ENCODE peak calls at places on chromosome 3, in ten cellular contexts. L is lower lobe of right lung, P is right lobe of liver, H is neural progenitor cell, C is fibroblast of lung, G is heart left ventricle, D is transverse colon, F is ovary, S is caudate nucleus, Y is upper lobe of right lung. B is an unnamed sample.

GRCh38 chr3:51306093-51306492 is 79.0 kb upstream of the MANF start:
- DNase-seq in H (no peak), G (no peak), Y (no peak), L (no peak), D (no peak), P (no peak), C (no peak), S (no peak), F (no peak), B (no peak)

GRCh38 chr3:69815959-69816358 is 76.7 kb downstream of the MITF start:
- DNase-seq in S (no peak), L (no peak), P (no peak), C (no peak), H (no peak), Y (no peak), G (no peak), D (no peak), F (no peak), B (no peak)

GRCh38 chr3:58994746-58995330 is 55.0 kb downstream of the CFAP20DC start:
- DNase-seq in L (no peak), S (no peak), G (no peak), C (peak; percentile 60), Y (no peak), P (peak; percentile 56), D (peak; percentile 18), F (no peak), H (peak; percentile 73), B (no peak)

GRCh38 chr3:124935264-124935663 is 713 bp upstream of the MUC13 start:
- DNase-seq in Y (no peak), P (no peak), F (no peak), S (no peak), H (no peak), C (no peak), G (no peak), L (no peak), D (no peak), B (no peak)

GRCh38 chr3:99866167-99866810 is 48.6 kb downstream of the CMSS1 start:
- DNase-seq in D (no peak), L (no peak), S (no peak), Y (no peak), H (no peak), P (no peak), F (no peak), G (no peak), C (peak; percentile 91), B (no peak)

GRCh38 chr3:55491296-55491816 is 4.2 kb upstream of the WNT5A start:
- DNase-seq in S (no peak), Y (no peak), H (no peak), L (no peak), D (peak; percentile 43), F (peak; percentile 50), P (no peak), G (no peak), C (peak; percentile 97), B (no peak)

GRCh38 chr3:53796161-53796560 is 50.1 kb downstream of the CHDH start:
- DNase-seq in P (no peak), G (peak; percentile 78), D (peak; percentile 31), L (no peak), H (peak; percentile 21), S (peak; percentile 13), Y (peak; percentile 65), C (no peak), F (no peak), B (no peak)

GRCh38 chr3:196868297-196868661 is 559 bp downstream of the SENP5 start:
- DNase-seq in P (peak; percentile 50), Y (no peak), H (peak; percentile 60), L (peak; percentile 52), S (peak; percentile 34), C (peak; percentile 32), F (no peak), D (peak; percentile 17), G (peak; percentile 30), B (peak; percentile 18)

GRCh38 chr3:43539321-43539720 is 82.5 kb downstream of the ANO10 start:
- DNase-seq in P (no peak), L (no peak), F (no peak), C (no peak), S (no peak), Y (no peak), H (no peak), D (no peak), G (no peak), B (no peak)

GRCh38 chr3:136114421-136114820 is 81.7 kb downstream of the MSL2 start:
- DNase-seq in G (no peak), P (no peak), D (no peak), H (no peak), F (no peak), C (peak; percentile 78), S (no peak), L (peak; percentile 60), Y (no peak), B (no peak)

GRCh38 chr3:97102641-97103040 is 288.2 kb downstream of the EPHA6 start:
- DNase-seq in P (no peak), C (peak; percentile 1), D (no peak), G (no peak), F (no peak), S (no peak), H (no peak), L (no peak), Y (no peak), B (no peak)

GRCh38 chr3:60081381-60082095 is 1031.7 kb upstream of the CFAP20DC start:
- DNase-seq in S (no peak), D (no peak), L (no peak), C (no peak), G (no peak), F (no peak), Y (no peak), P (no peak), H (no peak), B (no peak)

GRCh38 chr3:9405756-9406155 is 8.3 kb downstream of the SETD5 start:
- DNase-seq in Y (no peak), H (no peak), C (no peak), L (no peak), S (no peak), G (no peak), F (no peak), D (no peak), P (no peak), B (no peak)

GRCh38 chr3:124881976-124882697 is 5.0 kb downstream of the ITGB5 start:
- DNase-seq in S (no peak), D (no peak), F (no peak), C (peak; percentile 64), L (no peak), H (no peak), Y (no peak), G (no peak), P (no peak), B (no peak)

GRCh38 chr3:124558898-124559649 is 171.2 kb upstream of the UMPS start:
- DNase-seq in S (peak; percentile 53), L (peak; percentile 70), C (peak; percentile 98), Y (peak; percentile 78), H (no peak), D (peak; percentile 79), G (peak; percentile 88), F (peak; percentile 70), P (peak; percentile 58), B (peak; percentile 35)

GRCh38 chr3:143895805-143896204 is 47.5 kb upstream of the SLC9A9 start:
- DNase-seq in D (no peak), C (no peak), P (no peak), Y (no peak), F (no peak), G (no peak), H (no peak), L (no peak), S (no peak), B (no peak)

DNA sequence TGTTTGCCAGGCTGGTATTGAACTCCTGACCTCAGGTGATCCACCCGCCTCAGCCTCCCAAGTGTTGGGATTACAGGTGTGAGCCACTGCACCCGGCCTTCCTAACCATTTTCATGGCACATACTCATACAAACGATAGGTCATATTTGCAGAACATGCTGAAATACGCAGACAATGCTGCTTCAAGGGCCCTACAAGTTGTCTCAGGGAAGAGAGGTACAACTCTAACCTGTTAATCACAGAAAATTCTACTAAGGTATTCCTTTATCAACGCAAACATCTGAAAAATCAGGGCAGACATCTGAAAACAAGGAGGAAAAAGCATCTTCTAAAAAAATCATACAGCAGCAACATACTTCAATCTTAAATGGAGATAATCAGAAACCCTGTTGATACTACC is 39.9 kb downstream of the RAF1 start:
- DNase-seq in C (no peak), P (no peak), L (no peak), Y (no peak), F (no peak), H (no peak), G (no peak), D (no peak), S (no peak), B (no peak)
- H3K27ac ChIP-seq in C (no peak overlapping the region), P (no peak overlapping the region), L (no peak overlapping the region), Y (no peak overlapping the region), F (no peak overlapping the region), H (no peak overlapping the region), G (no peak overlapping the region), D (no peak overlapping the region), S (no peak overlapping the region), B (no peak overlapping the region)

DNA sequence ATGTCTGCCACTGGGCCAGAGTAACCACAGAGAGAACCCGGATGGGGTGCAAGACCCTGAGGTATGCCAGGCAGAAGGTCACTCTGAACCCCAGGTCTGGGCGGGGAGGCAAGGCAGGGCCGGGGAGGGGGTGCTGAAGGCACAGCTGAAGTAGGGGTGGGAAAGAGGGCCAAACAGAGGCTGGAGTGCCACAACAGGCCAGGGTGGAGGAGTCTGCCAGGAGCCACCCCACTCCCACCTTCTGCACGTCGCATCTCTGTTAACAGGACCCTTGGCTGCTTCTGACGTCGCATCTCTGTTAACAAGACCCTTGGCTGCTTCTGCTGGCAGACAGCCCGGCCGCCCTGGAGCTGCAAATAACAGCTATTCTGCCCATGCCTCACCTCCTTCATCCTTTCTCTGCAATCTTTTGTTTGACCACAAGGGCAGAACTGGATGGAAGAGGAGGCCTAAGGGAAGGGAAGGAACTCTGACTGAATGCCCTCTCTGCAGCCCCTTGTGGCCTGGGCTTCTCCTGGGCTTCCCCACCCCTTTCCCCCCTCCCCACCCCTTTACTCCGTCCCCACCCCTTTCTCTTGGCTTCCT is 20.6 kb upstream of the FBLN2 start:
- DNase-seq in F (no peak), C (no peak), L (no peak), D (no peak), S (no peak), H (peak; percentile 83), Y (no peak), G (no peak), P (no peak), B (no peak)
- H3K27ac ChIP-seq in F (no peak overlapping the region), C (no peak overlapping the region), L (no peak overlapping the region), D (no peak overlapping the region), S (no peak overlapping the region), H (no peak overlapping the region), Y (no peak overlapping the region), G (peak overlapping the region; percentile 17), P (no peak overlapping the region), B (no peak overlapping the region)

DNA sequence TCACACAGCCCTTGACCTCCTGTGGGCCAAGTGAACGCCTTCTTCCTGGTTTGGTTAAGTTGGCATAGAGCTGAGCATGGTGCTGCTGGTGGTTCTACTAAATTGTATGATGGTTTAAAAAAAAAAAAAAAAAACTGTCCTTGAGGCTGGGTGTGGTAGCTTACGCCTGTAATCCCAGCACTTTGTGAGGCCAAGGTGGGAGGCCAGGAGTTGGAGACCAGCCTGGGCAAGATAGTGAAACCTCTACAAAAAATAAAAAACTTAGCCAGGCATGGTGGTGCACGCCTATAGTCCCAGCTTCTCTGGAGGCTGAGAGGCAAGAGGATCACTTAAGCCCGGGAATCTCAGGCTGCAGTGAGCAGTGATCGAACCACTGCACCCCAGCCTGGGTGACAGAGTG is 58.9 kb upstream of the FLNB start:
- DNase-seq in Y (peak; percentile 4), C (no peak), D (no peak), G (no peak), P (no peak), L (no peak), F (peak; percentile 15), S (no peak), H (no peak), B (no peak)
- H3K27ac ChIP-seq in Y (no peak overlapping the region), C (no peak overlapping the region), D (peak overlapping the region; percentile 84), G (peak overlapping the region; percentile 96), P (no peak overlapping the region), L (no peak overlapping the region), F (no peak overlapping the region), S (no peak overlapping the region), H (no peak overlapping the region), B (no peak overlapping the region)

GRCh38 chr3:123384256-123384655 is 64.6 kb downstream of the ADCY5 start:
- DNase-seq in Y (no peak), G (peak; percentile 18), S (no peak), F (peak; percentile 30), C (no peak), P (no peak), H (no peak), L (no peak), D (no peak), B (no peak)
- H3K27ac ChIP-seq in Y (no peak overlapping the region), G (peak overlapping the region; percentile 91), S (peak overlapping the region; percentile 73), F (no peak overlapping the region), C (no peak overlapping the region), P (no peak overlapping the region), H (no peak overlapping the region), L (no peak overlapping the region), D (peak overlapping the region; percentile 69), B (no peak overlapping the region)

B was measured in substantia nigra.